ENCODE peak calls at places on chromosome 4, in nine cellular contexts. V is choroid plexus epithelial cell, E is BE2C, G is fibroblast of mammary gland, O is fibroblast of lung, K is upper lobe of left lung, I is GM12865, J is GM23338, M is neural crest cell. X is an unnamed sample.

GRCh38 chr4:6019316-6020263 is 1.4 kb upstream of the C4orf50 start:
- DNase-seq in O (peak; percentile 29), M (peak; percentile 67), I (peak; percentile 49), E (peak; percentile 55), V (peak; percentile 52), K (no peak), J (peak; percentile 95), G (peak; percentile 39), X (peak; percentile 66)

GRCh38 chr4:121278811-121279368 is 101.9 kb downstream of the QRFPR start:
- DNase-seq in M (no peak), K (no peak), J (no peak), I (peak; percentile 81), O (peak; percentile 87), G (no peak), V (peak; percentile 83), E (no peak), X (peak; percentile 59)

GRCh38 chr4:162403956-162404355 is 240.2 kb upstream of the FSTL5 start:
- DNase-seq in J (no peak), M (no peak), E (no peak), G (no peak), I (no peak), V (no peak), K (no peak), O (no peak), X (no peak)

GRCh38 chr4:7815562-7815961 is 124.1 kb downstream of the AFAP1 start:
- DNase-seq in J (no peak), M (no peak), O (peak; percentile 94), E (no peak), K (no peak), G (peak; percentile 95), I (no peak), V (peak; percentile 91), X (no peak)

GRCh38 chr4:48756689-48757220 is 23.3 kb downstream of the FRYL start:
- DNase-seq in E (no peak), J (no peak), V (peak; percentile 34), G (peak; percentile 22), K (no peak), M (no peak), I (no peak), O (peak; percentile 44), X (no peak)

GRCh38 chr4:7771541-7772507 is 167.8 kb downstream of the AFAP1 start:
- DNase-seq in V (no peak), G (no peak), E (peak; percentile 72), J (no peak), M (no peak), I (peak; percentile 95), K (no peak), O (no peak), X (peak; percentile 90)

GRCh38 chr4:162406637-162407370 is 243.0 kb upstream of the FSTL5 start:
- DNase-seq in I (no peak), O (no peak), G (no peak), V (no peak), K (no peak), E (no peak), M (no peak), J (no peak), X (no peak)

GRCh38 chr4:144556636-144557035 is 89.3 kb upstream of the HHIP start:
- DNase-seq in G (no peak), V (no peak), E (no peak), I (peak; percentile 9), J (no peak), K (no peak), M (no peak), O (no peak), X (no peak)

GRCh38 chr4:182015893-182016292 is 227.3 kb upstream of the TENM3 start:
- DNase-seq in O (peak; percentile 88), G (peak; percentile 74), I (peak; percentile 64), E (no peak), M (no peak), V (peak; percentile 16), K (no peak), J (no peak), X (peak; percentile 14)

GRCh38 chr4:153267915-153268694 is 63.9 kb downstream of the TRIM2 start:
- DNase-seq in I (no peak), J (no peak), K (no peak), V (no peak), O (no peak), E (no peak), M (no peak), G (no peak), X (no peak)

GRCh38 chr4:48388504-48389154 is 47.3 kb downstream of the SLAIN2 start:
- DNase-seq in K (no peak), I (no peak), V (peak; percentile 46), O (peak; percentile 72), E (no peak), G (peak; percentile 73), M (no peak), J (no peak), X (no peak)

GRCh38 chr4:78190595-78190994 is 133.5 kb downstream of the FRAS1 start:
- DNase-seq in O (no peak), E (no peak), M (no peak), K (no peak), I (no peak), J (no peak), V (no peak), G (no peak), X (no peak)

GRCh38 chr4:146998157-146998556 is 52.5 kb upstream of the TTC29 start:
- DNase-seq in J (no peak), E (no peak), O (no peak), V (no peak), I (peak; percentile 38), K (no peak), G (no peak), M (no peak), X (no peak)

GRCh38 chr4:18042754-18043153 is 21.2 kb upstream of the LCORL start:
- DNase-seq in M (no peak), K (no peak), I (peak; percentile 9), O (no peak), E (no peak), V (no peak), J (peak; percentile 50), G (no peak), X (no peak)

DNA sequence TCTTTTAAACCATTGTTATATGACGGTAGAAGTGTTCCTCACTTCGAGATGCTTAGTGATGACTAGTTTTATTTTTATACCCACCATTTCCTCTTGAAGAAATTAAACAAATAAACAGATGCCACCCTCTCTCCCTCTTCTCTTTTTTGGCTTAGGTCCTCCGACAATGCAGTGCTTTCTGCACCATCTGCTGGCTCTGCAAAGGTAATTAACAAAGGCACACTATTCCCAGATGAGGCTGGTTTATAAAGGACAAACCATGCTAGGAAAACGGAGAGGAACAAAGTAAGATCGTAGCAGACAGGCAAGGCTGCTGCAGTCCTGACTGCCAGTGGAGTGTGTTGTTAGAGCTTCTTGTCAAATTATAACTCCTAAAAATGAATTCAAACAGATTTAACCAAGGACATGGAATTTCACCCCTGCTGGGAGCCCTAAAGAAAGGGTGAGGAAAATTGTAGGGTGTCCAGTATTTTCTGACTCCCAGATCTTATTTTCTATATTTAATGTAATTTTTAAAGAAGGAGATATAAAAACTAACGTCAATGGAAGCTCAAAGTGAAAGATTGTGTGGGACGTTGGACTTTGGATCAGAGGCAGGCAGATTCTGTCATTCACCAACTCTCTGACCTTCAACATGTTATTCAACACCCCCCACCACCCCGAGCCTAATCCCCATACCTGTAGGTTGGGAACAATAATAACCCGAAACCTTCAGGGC is 142.1 kb downstream of the CPEB2 start:
- DNase-seq in I (no peak), V (peak; percentile 55), E (no peak), J (no peak), O (no peak), G (no peak), K (no peak), M (no peak), X (no peak)
- TF ChIP-seq CTCF in I (no peak), V (peak; percentile 54), E (peak; percentile 36), J (peak; percentile 42), O (no peak), G (no peak), K (no peak), M (no peak), X (no peak)

GRCh38 chr4:100935090-100935489 is 412.2 kb downstream of the PPP3CA start:
- DNase-seq in M (no peak), J (peak; percentile 14), E (no peak), I (peak; percentile 33), O (peak; percentile 3), V (peak; percentile 31), K (no peak), G (peak; percentile 20), X (no peak)
- TF ChIP-seq CTCF in M (peak; percentile 21), J (peak; percentile 52), E (peak; percentile 59), I (peak; percentile 34), O (no peak), V (peak; percentile 46), K (peak; percentile 26), G (peak; percentile 39), X (peak; percentile 22)

GRCh38 chr4:77040856-77041576 is 34.8 kb downstream of the CCNI start:
- DNase-seq in I (no peak), E (no peak), M (no peak), K (no peak), V (peak; percentile 47), J (no peak), G (peak; percentile 56), O (peak; percentile 44), X (no peak)

GRCh38 chr4:77045490-77045889 is 30.3 kb downstream of the CCNI start:
- DNase-seq in J (peak; percentile 66), M (no peak), K (no peak), I (no peak), G (peak; percentile 56), V (peak; percentile 59), O (peak; percentile 27), E (no peak), X (no peak)

GRCh38 chr4:77047037-77047436 is 28.8 kb downstream of the CCNI start:
- DNase-seq in O (peak; percentile 30), J (peak; percentile 21), K (no peak), I (peak; percentile 19), E (no peak), V (peak; percentile 68), G (peak; percentile 47), M (no peak), X (no peak)

GRCh38 chr4:77043507-77044131 is 32.2 kb downstream of the CCNI start:
- DNase-seq in J (no peak), G (peak; percentile 53), V (peak; percentile 75), K (no peak), O (no peak), E (no peak), I (no peak), M (no peak), X (no peak)

DNA sequence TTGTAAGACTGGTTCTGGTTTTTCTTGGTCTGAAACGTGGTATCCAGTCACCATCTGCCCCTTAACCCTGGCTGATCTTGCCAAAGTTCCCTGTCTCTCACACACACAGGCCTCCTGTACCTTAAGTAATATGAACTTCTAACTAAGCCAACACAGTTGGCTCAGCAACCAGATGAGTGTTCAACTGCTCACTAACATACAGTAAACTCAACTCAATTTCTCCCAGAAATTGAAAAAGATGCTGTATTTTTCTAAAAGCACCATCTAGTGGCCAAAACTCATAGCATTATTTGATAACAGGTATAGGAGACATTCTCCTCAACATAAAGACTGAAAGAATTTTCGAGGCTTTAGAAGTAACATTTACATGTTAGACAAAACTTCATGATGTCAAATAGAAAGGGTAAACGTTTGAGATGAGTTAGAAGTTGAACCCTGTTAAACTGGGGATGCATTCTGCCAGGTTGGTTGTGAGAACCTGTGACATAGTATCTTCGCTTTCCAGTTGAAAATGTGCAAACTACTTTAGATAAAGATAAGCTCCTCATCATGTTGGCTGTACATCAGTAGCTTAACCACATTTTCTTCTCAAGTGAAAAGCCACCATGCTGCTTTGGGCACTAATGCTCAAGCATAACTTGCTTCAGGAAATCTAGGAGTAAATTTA is 31.2 kb downstream of the CCNI start:
- DNase-seq in E (no peak), J (peak; percentile 78), M (no peak), I (peak; percentile 41), K (no peak), O (peak; percentile 63), V (peak; percentile 77), G (peak; percentile 89), X (peak; percentile 22)
- TF ChIP-seq CTCF in E (peak; percentile 60), J (peak; percentile 57), M (peak; percentile 70), I (peak; percentile 51), K (peak; percentile 52), O (peak; percentile 33), V (peak; percentile 57), G (peak; percentile 62), X (peak; percentile 46)

GRCh38 chr4:30002345-30002744 is 717.8 kb upstream of the PCDH7 start:
- DNase-seq in J (no peak), V (no peak), I (no peak), K (no peak), E (no peak), M (no peak), O (no peak), G (no peak), X (no peak)
- TF ChIP-seq CTCF in J (no peak), V (no peak), I (no peak), K (no peak), E (no peak), M (no peak), O (no peak), G (no peak), X (no peak)